ENCODE peak calls at places on chromosomes 4 and X, in ten cellular contexts. D, R, S, U, H, I, Y, M, B and O are unnamed samples.

GRCh38 chrX:30215357-30215843 is at the start of gene MAGEB2:
- DNase-seq in D (no peak), R (no peak), S (no peak), U (no peak), H (no peak), I (no peak), Y (no peak), M (no peak), B (no peak), O (no peak)

GRCh38 chr4:184165291-184165690 is 52.4 kb downstream of the ENPP6 start:
- DNase-seq in D (peak; percentile 11), R (no peak), S (no peak), U (no peak), H (no peak), I (no peak), Y (no peak), M (no peak), B (no peak), O (peak; percentile 64)

GRCh38 chrX:129769467-129770154 is 10.1 kb upstream of the SASH3 start:
- DNase-seq in D (no peak), R (no peak), S (no peak), U (no peak), H (no peak), I (peak; percentile 7), Y (peak; percentile 23), M (no peak), B (no peak), O (no peak)

GRCh38 chr4:2781911-2782310 is 11.0 kb upstream of the SH3BP2 start:
- DNase-seq in D (no peak), R (no peak), S (no peak), U (peak; percentile 2), H (no peak), I (no peak), Y (no peak), M (no peak), B (no peak), O (no peak)

GRCh38 chrX:4670606-4671005 is 957.2 kb upstream of the PRKX start:
- DNase-seq in D (no peak), R (no peak), S (no peak), U (no peak), H (no peak), I (no peak), Y (peak; percentile 17), M (no peak), B (no peak), O (no peak)

GRCh38 chr4:114028071-114028470 is 48.6 kb upstream of the ARSJ start:
- DNase-seq in D (peak; percentile 9), R (no peak), S (no peak), U (no peak), H (no peak), I (no peak), Y (no peak), M (no peak), B (no peak), O (no peak)

GRCh38 chrX:40759374-40759773 is 24.0 kb upstream of the MED14 start:
- DNase-seq in D (no peak), R (no peak), S (no peak), U (no peak), H (no peak), I (no peak), Y (no peak), M (no peak), B (no peak), O (no peak)

GRCh38 chrX:19682712-19683331 is 167.5 kb upstream of the MAP3K15 start:
- DNase-seq in D (peak; percentile 94), R (no peak), S (peak; percentile 67), U (peak; percentile 28), H (peak; percentile 38), I (no peak), Y (peak; percentile 65), M (peak; percentile 54), B (peak; percentile 53), O (no peak)

GRCh38 chr4:134189949-134190348 is 11.6 kb downstream of the PABPC4L start:
- DNase-seq in D (no peak), R (no peak), S (no peak), U (no peak), H (no peak), I (no peak), Y (no peak), M (no peak), B (no peak), O (no peak)

GRCh38 chrX:138001219-138001618 is 435.3 kb downstream of the ZIC3 start:
- DNase-seq in D (no peak), R (no peak), S (no peak), U (no peak), H (no peak), I (no peak), Y (no peak), M (no peak), B (no peak), O (no peak)

GRCh38 chr4:159193256-159193655 is 90.4 kb downstream of the RAPGEF2 start:
- DNase-seq in D (no peak), R (no peak), S (no peak), U (no peak), H (no peak), I (no peak), Y (no peak), M (no peak), B (no peak), O (no peak)

GRCh38 chrX:13120017-13120416 is 75.6 kb upstream of the FAM9C start:
- DNase-seq in D (peak; percentile 53), R (no peak), S (peak; percentile 31), U (no peak), H (no peak), I (no peak), Y (peak; percentile 79), M (peak; percentile 51), B (peak; percentile 58), O (no peak)

GRCh38 chr4:128553665-128554515 is 255.6 kb upstream of the JADE1 start:
- DNase-seq in D (no peak), R (no peak), S (no peak), U (no peak), H (no peak), I (no peak), Y (peak; percentile 27), M (no peak), B (no peak), O (no peak)

GRCh38 chrX:56812515-56813105 is 83.6 kb downstream of the NBDY start:
- DNase-seq in D (no peak), R (no peak), S (no peak), U (no peak), H (no peak), I (no peak), Y (no peak), M (no peak), B (no peak), O (no peak)

GRCh38 chr4:113434247-113434587 is 327.3 kb downstream of the CAMK2D start:
- DNase-seq in D (peak; percentile 39), R (no peak), S (no peak), U (no peak), H (no peak), I (no peak), Y (no peak), M (no peak), B (no peak), O (no peak)

GRCh38 chrX:41412261-41413167 is 34.6 kb upstream of the NYX start:
- DNase-seq in D (no peak), R (no peak), S (peak; percentile 17), U (no peak), H (no peak), I (no peak), Y (peak; percentile 5), M (no peak), B (peak; percentile 22), O (no peak)

GRCh38 chr4:2786794-2787229 is 6.1 kb upstream of the SH3BP2 start:
- DNase-seq in D (no peak), R (no peak), S (no peak), U (no peak), H (no peak), I (no peak), Y (no peak), M (no peak), B (no peak), O (no peak)

GRCh38 chr4:1806596-1807257 is 13.6 kb downstream of the FGFR3 start:
- DNase-seq in D (no peak), R (no peak), S (no peak), U (no peak), H (no peak), I (no peak), Y (no peak), M (no peak), B (no peak), O (no peak)

GRCh38 chr4:108328033-108328732 is 159.5 kb upstream of the LEF1 start:
- DNase-seq in D (no peak), R (no peak), S (no peak), U (no peak), H (no peak), I (no peak), Y (no peak), M (no peak), B (no peak), O (no peak)
- TF ChIP-seq POLR2A in D (no peak), R (no peak), S (no peak), U (no peak), H (no peak), I (no peak), Y (no peak), M (no peak), B (no peak), O (no peak)

GRCh38 chr4:4385729-4386295 is 1.1 kb upstream of the NSG1 start:
- DNase-seq in D (no peak), R (no peak), S (no peak), U (no peak), H (no peak), I (no peak), Y (no peak), M (no peak), B (no peak), O (no peak)
- H3K4me3 ChIP-seq in D (no peak overlapping the region), R (peak overlapping the region; percentile 58), S (peak overlapping the region; percentile 46), U (no peak overlapping the region), H (no peak overlapping the region), I (peak overlapping the region; percentile 50), Y (no peak overlapping the region), M (no peak overlapping the region), B (peak overlapping the region; percentile 49), O (peak overlapping the region; percentile 60)

GRCh38 chr4:76060506-76060905 is 14.0 kb upstream of the ART3 start:
- DNase-seq in D (no peak), R (no peak), S (no peak), U (no peak), H (no peak), I (no peak), Y (no peak), M (no peak), B (no peak), O (no peak)
- TF ChIP-seq CTCF in D (no peak), R (no peak), S (no peak), U (no peak), H (no peak), I (no peak), Y (no peak), M (no peak), B (no peak), O (no peak)

DNA sequence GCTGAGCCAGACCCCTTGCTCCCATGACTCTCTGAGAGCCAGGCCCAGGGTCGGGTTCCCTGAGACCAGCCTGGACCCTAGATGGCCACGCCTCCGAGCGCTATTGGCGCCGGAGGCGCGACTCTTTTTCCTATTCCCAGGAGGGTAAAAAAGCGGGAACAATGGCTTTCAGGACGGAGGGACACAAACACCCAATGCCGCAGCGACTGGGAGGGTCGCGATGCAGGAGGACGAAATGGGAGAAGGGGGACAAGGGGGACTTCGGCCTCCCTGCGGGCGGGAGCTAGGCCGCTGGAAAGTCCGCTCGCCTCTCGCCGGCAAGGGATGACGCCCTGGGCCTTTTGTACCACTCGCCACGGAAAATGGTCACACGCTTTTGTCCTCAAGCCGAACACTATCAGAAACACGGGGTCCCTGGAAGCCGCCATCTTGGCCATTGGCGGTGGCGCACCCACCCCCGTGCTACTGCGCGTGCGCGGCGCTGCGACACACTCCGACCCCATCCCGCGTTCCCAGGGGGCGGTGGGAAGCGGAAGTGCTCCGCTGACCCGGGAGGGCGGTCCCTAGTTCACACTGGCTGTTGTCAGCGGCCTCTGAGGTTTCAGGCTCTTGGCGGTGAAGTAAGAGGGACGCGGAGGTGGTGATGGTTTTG is 98.4 kb downstream of the ZNF674 start:
- DNase-seq in D (peak; percentile 69), R (peak; percentile 75), S (peak; percentile 83), U (peak; percentile 62), H (peak; percentile 69), I (peak; percentile 18), Y (peak; percentile 83), M (peak; percentile 85), B (peak; percentile 88), O (no peak)
- TF ChIP-seq POLR2A in D (peak; percentile 44), R (peak; percentile 70), S (no peak), U (peak; percentile 59), H (no peak), I (no peak), Y (peak; percentile 75), M (peak; percentile 38), B (peak; percentile 70), O (peak; percentile 31)